ENCODE peak calls at places on chromosomes 5 and 9, in nine cellular contexts. E, L, B, W, X, O, N, S and P are unnamed samples.

GRCh38 chr5:96957125-96958041 is 21.5 kb downstream of the LNPEP start:
- DNase-seq in E (no peak), L (no peak), B (no peak), W (no peak), X (no peak), O (no peak), N (no peak), S (no peak), P (no peak)

GRCh38 chr9:72349911-72350310 is 15.1 kb downstream of the ZFAND5 start:
- DNase-seq in E (no peak), L (no peak), B (no peak), W (no peak), X (no peak), O (no peak), N (no peak), S (no peak), P (no peak)

GRCh38 chr5:159972538-159973362 is 36.2 kb upstream of the TTC1 start:
- DNase-seq in E (no peak), L (no peak), B (no peak), W (no peak), X (no peak), O (no peak), N (peak), S (no peak), P (no peak)

GRCh38 chr9:111438576-111439235 is 45.5 kb downstream of the ECPAS start:
- DNase-seq in E (no peak), L (no peak), B (no peak), W (peak), X (no peak), O (peak), N (no peak), S (peak), P (peak)

GRCh38 chr5:883475-884181 is 9.0 kb downstream of the BRD9 start:
- DNase-seq in E (no peak), L (no peak), B (no peak), W (no peak), X (no peak), O (no peak), N (no peak), S (no peak), P (no peak)

GRCh38 chr5:86979801-86980510 is 287.7 kb upstream of the RASA1 start:
- DNase-seq in E (peak), L (peak), B (peak), W (no peak), X (peak), O (peak), N (peak), S (peak), P (peak)

GRCh38 chr5:148482196-148482595 is 98.4 kb downstream of the FBXO38 start:
- DNase-seq in E (no peak), L (no peak), B (no peak), W (no peak), X (no peak), O (no peak), N (no peak), S (peak), P (no peak)

GRCh38 chr5:6307304-6307703 is 71.0 kb downstream of the MED10 start:
- DNase-seq in E (no peak), L (no peak), B (no peak), W (peak), X (no peak), O (no peak), N (no peak), S (no peak), P (no peak)

GRCh38 chr9:35538361-35539234 is 48.7 kb downstream of the RUSC2 start:
- DNase-seq in E (peak), L (no peak), B (peak), W (peak), X (peak), O (peak), N (peak), S (peak), P (peak)

GRCh38 chr5:113524927-113525326 is 11.4 kb downstream of the YTHDC2 start:
- DNase-seq in E (no peak), L (no peak), B (no peak), W (no peak), X (no peak), O (peak), N (no peak), S (no peak), P (no peak)

GRCh38 chr5:179421156-179421895 is 76.1 kb upstream of the ADAMTS2 start:
- DNase-seq in E (no peak), L (no peak), B (no peak), W (no peak), X (no peak), O (no peak), N (no peak), S (no peak), P (no peak)

GRCh38 chr9:6605202-6605601 is 40.3 kb downstream of the GLDC start:
- DNase-seq in E (no peak), L (no peak), B (no peak), W (no peak), X (no peak), O (no peak), N (no peak), S (no peak), P (no peak)

GRCh38 chr9:98375138-98375726 is 119.8 kb upstream of the TBC1D2 start:
- DNase-seq in E (no peak), L (no peak), B (peak), W (no peak), X (no peak), O (peak), N (no peak), S (peak), P (peak)

GRCh38 chr5:88452820-88453219 is 184.2 kb upstream of the TMEM161B start:
- DNase-seq in E (no peak), L (no peak), B (peak), W (no peak), X (no peak), O (no peak), N (peak), S (no peak), P (no peak)

GRCh38 chr5:169218862-169219261 is 82.1 kb downstream of the SLIT3 start:
- DNase-seq in E (no peak), L (no peak), B (no peak), W (no peak), X (no peak), O (no peak), N (no peak), S (no peak), P (no peak)

GRCh38 chr5:77859306-77859705 is 83.2 kb upstream of the TBCA start:
- DNase-seq in E (no peak), L (no peak), B (no peak), W (no peak), X (no peak), O (peak), N (no peak), S (peak), P (peak)

GRCh38 chr9:136913701-136914438 is 27.6 kb downstream of the TRAF2 start:
- DNase-seq in E (no peak), L (no peak), B (no peak), W (no peak), X (no peak), O (no peak), N (no peak), S (no peak), P (no peak)

GRCh38 chr5:131609774-131610173 is 25.3 kb downstream of the RAPGEF6 start:
- DNase-seq in E (no peak), L (no peak), B (no peak), W (no peak), X (no peak), O (peak), N (no peak), S (peak), P (no peak)

GRCh38 chr5:106732624-106733023 is 938.1 kb downstream of the EFNA5 start:
- DNase-seq in E (no peak), L (no peak), B (no peak), W (no peak), X (no peak), O (no peak), N (no peak), S (no peak), P (no peak)

GRCh38 chr9:114098660-114099522 is at the start of gene KIF12:
- DNase-seq in E (no peak), L (peak), B (peak), W (peak), X (no peak), O (no peak), N (peak), S (no peak), P (peak)

GRCh38 chr9:18274693-18275092 is 199.3 kb upstream of the ADAMTSL1 start:
- DNase-seq in E (no peak), L (no peak), B (peak), W (no peak), X (no peak), O (no peak), N (no peak), S (peak), P (peak)

GRCh38 chr9:33752130-33752637 is 43.2 kb upstream of the PRSS3 start:
- DNase-seq in E (no peak), L (no peak), B (no peak), W (no peak), X (no peak), O (no peak), N (no peak), S (no peak), P (no peak)

GRCh38 chr5:153555420-153556114 is 65.1 kb downstream of the GRIA1 start:
- DNase-seq in E (no peak), L (no peak), B (peak), W (no peak), X (no peak), O (no peak), N (no peak), S (no peak), P (no peak)

GRCh38 chr5:116947691-116948528 is 373.3 kb upstream of the SEMA6A start:
- DNase-seq in E (no peak), L (peak), B (peak), W (peak), X (no peak), O (no peak), N (peak), S (peak), P (no peak)

GRCh38 chr5:53749611-53750010 is 189.2 kb downstream of the NDUFS4 start:
- DNase-seq in E (peak), L (no peak), B (no peak), W (no peak), X (no peak), O (peak), N (no peak), S (peak), P (peak)

GRCh38 chr5:7000316-7000715 is 287.1 kb downstream of the TENT4A start:
- DNase-seq in E (no peak), L (no peak), B (peak), W (no peak), X (no peak), O (no peak), N (no peak), S (no peak), P (no peak)

GRCh38 chr5:113320160-113320816 is 114.5 kb downstream of the TSSK1B start:
- DNase-seq in E (no peak), L (no peak), B (no peak), W (no peak), X (no peak), O (no peak), N (no peak), S (no peak), P (no peak)

GRCh38 chr9:37197158-37198033 is 77.0 kb downstream of the ZCCHC7 start:
- DNase-seq in E (no peak), L (no peak), B (peak), W (no peak), X (no peak), O (no peak), N (peak), S (peak), P (peak)

GRCh38 chr5:154191467-154192261 is 1.1 kb downstream of the GALNT10 start:
- DNase-seq in E (no peak), L (no peak), B (no peak), W (no peak), X (no peak), O (peak), N (no peak), S (peak), P (no peak)

GRCh38 chr9:77011973-77012817 is 7.3 kb upstream of the FOXB2 start:
- DNase-seq in E (no peak), L (peak), B (peak), W (peak), X (peak), O (peak), N (peak), S (peak), P (peak)

GRCh38 chr9:136994180-136994884 is 2.0 kb downstream of the CLIC3 start:
- DNase-seq in E (no peak), L (no peak), B (peak), W (no peak), X (no peak), O (no peak), N (peak), S (no peak), P (no peak)

GRCh38 chr5:64869419-64869818 is 100.7 kb downstream of the CWC27 start:
- DNase-seq in E (peak), L (peak), B (peak), W (no peak), X (no peak), O (peak), N (peak), S (peak), P (peak)

GRCh38 chr9:130768265-130768664 is 66.8 kb upstream of the ABL1 start:
- DNase-seq in E (no peak), L (no peak), B (no peak), W (no peak), X (no peak), O (peak), N (peak), S (no peak), P (no peak)

GRCh38 chr5:163564321-163564924 is 59.0 kb downstream of the MAT2B start:
- DNase-seq in E (peak), L (peak), B (peak), W (peak), X (peak), O (peak), N (peak), S (peak), P (peak)

GRCh38 chr5:131635755-131636479 is 888 bp upstream of the RAPGEF6 start:
- DNase-seq in E (no peak), L (no peak), B (peak), W (peak), X (no peak), O (peak), N (peak), S (peak), P (no peak)

DNA sequence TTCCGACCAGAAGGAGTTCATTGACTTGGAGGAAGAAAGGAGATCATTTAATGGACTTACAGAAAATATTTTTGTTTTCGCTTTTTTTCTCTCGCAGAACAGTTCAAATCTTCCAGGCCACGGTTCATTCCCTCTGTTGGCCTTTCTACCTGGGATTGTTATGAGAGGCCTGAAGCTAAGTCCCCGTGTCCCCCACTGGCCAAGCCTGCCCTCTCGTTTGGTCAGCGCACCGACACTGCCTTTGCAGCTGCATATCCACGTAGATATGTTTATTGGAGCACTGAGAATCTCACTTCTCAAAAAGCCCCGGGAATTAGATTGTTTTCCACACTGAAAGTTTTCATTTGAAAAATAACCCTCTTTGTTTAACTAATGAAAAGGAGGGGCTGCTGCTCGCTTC is 655.8 kb downstream of the BNC2 start:
- DNase-seq in E (no peak), L (no peak), B (no peak), W (no peak), X (no peak), O (no peak), N (no peak), S (no peak), P (no peak)
- H3K4me3 ChIP-seq in E (no peak), L (no peak), B (no peak), W (no peak), X (no peak), O (no peak), N (no peak), S (no peak), P (no peak)

GRCh38 chr5:171858303-171858702 is 72.7 kb downstream of the SMIM23 start:
- DNase-seq in E (no peak), L (no peak), B (peak), W (no peak), X (no peak), O (no peak), N (peak), S (peak), P (no peak)
- TF ChIP-seq CTCF in E (peak), L (peak), B (peak), W (peak), X (no peak), O (peak), N (peak), S (peak), P (peak)

GRCh38 chr5:55308254-55308836 is 556 bp downstream of the MTREX start:
- DNase-seq in E (no peak), L (no peak), B (peak), W (peak), X (no peak), O (peak), N (no peak), S (peak), P (no peak)

GRCh38 chr5:55319481-55319880 is 11.7 kb downstream of the MTREX start:
- DNase-seq in E (no peak), L (no peak), B (no peak), W (no peak), X (no peak), O (peak), N (no peak), S (no peak), P (peak)

GRCh38 chr5:55316289-55316688 is 8.5 kb downstream of the MTREX start:
- DNase-seq in E (no peak), L (no peak), B (no peak), W (no peak), X (no peak), O (no peak), N (no peak), S (no peak), P (no peak)

GRCh38 chr5:55316842-55317241 is 9.1 kb downstream of the MTREX start:
- DNase-seq in E (no peak), L (no peak), B (no peak), W (no peak), X (no peak), O (no peak), N (no peak), S (no peak), P (no peak)

DNA sequence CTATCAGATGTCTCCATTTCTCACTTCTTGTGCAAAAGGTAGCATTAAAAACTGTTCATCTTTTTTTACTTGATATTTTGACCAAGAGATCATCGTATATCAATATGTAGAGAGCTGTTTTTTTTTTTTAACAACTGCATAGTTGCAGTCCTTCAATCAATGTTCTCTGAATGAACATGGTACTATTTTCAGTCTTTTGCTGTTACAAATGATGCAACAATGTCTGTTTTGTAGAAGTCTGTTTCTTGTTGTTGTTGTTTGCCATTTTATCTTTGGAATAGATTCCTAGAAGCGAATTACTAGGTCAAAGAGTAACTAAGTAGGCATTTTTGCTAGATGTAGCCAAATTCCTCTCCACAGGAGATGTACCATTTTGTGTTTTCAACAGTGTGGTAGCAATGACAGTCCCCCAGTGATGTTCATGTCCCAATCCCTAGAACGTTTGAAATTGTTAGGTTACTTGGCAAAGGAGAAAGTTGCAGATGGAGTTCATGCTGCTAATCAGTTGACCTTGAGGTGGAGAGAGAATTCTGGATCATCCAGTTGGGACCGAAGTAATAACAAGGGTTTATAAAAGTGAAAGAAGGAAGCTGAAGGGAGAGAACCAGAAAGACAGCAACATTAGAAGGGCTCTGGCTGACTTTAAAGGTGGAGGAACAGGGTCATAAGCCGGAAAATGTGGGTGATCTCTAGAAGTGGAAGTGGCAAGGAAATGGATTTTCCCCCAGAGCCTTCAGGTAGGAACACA is 6.3 kb downstream of the MTREX start:
- DNase-seq in E (no peak), L (no peak), B (no peak), W (no peak), X (no peak), O (no peak), N (no peak), S (no peak), P (no peak)
- H3K4me3 ChIP-seq in E (no peak), L (no peak), B (no peak), W (no peak), X (no peak), O (no peak), N (no peak), S (no peak), P (no peak)

GRCh38 chr5:138464388-138465287 is 641 bp upstream of the EGR1 start:
- DNase-seq in E (peak), L (peak), B (peak), W (peak), X (peak), O (peak), N (peak), S (peak), P (peak)
- TF ChIP-seq CTCF in E (no peak), L (no peak), B (no peak), W (no peak), X (peak), O (no peak), N (no peak), S (no peak), P (no peak)

GRCh38 chr5:132820162-132820754 is 7.2 kb downstream of the SOWAHA start:
- DNase-seq in E (peak), L (peak), B (peak), W (peak), X (peak), O (peak), N (peak), S (peak), P (peak)
- H3K4me3 ChIP-seq in E (no peak), L (no peak), B (no peak), W (no peak), X (no peak), O (no peak), N (no peak), S (no peak), P (no peak)